ENCODE peak calls at places on chromosomes 4 and X, in ten cellular contexts. B, C, U, M, E, T, X, G, Y and D are unnamed samples.
A peak's percentile ranks its signal among the peaks of the same experiment; 100 is the strongest.

GRCh38 chr4:4884611-4885010 is 25.1 kb downstream of the MSX1 start:
- DNase-seq in T (no peak), U (no peak), Y (no peak), G (no peak), X (no peak), M (no peak), C (no peak), E (no peak), B (no peak), D (no peak)

GRCh38 chr4:99404595-99405287 is 30.4 kb downstream of the ADH7 start:
- DNase-seq in G (no peak), X (no peak), E (no peak), Y (peak; percentile 95), C (no peak), U (no peak), B (peak; percentile 11), M (no peak), T (no peak), D (no peak)

GRCh38 chrX:150569155-150569477 is 695 bp downstream of the MTM1 start:
- DNase-seq in T (no peak), B (no peak), M (no peak), U (peak; percentile 64), E (no peak), C (no peak), G (no peak), X (peak; percentile 47), Y (peak; percentile 43), D (peak; percentile 60)

GRCh38 chr4:98176531-98176930 is 33.3 kb upstream of the STPG2 start:
- DNase-seq in B (no peak), X (no peak), M (no peak), U (no peak), Y (no peak), E (no peak), T (no peak), C (no peak), G (no peak), D (no peak)

GRCh38 chrX:104335765-104336164 is 81.0 kb upstream of the ESX1 start:
- DNase-seq in U (no peak), Y (peak; percentile 90), B (no peak), X (no peak), T (no peak), E (no peak), M (no peak), G (no peak), C (no peak), D (no peak)

GRCh38 chrX:10636337-10636736 is 16.0 kb upstream of the MID1 start:
- DNase-seq in G (peak; percentile 7), E (no peak), C (no peak), X (peak; percentile 28), M (no peak), B (no peak), Y (peak; percentile 68), U (no peak), T (no peak), D (no peak)

GRCh38 chr4:173761236-173761635 is 231.2 kb upstream of the HAND2 start:
- DNase-seq in Y (no peak), B (no peak), T (no peak), X (no peak), E (no peak), U (no peak), M (no peak), C (no peak), G (no peak), D (no peak)

GRCh38 chrX:15204130-15204751 is 65.6 kb downstream of the ASB9 start:
- DNase-seq in G (no peak), U (no peak), T (no peak), X (no peak), B (no peak), C (no peak), E (no peak), Y (no peak), M (no peak), D (no peak)

GRCh38 chrX:130105226-130105625 is 5.1 kb downstream of the ELF4 start:
- DNase-seq in T (no peak), M (no peak), X (no peak), B (no peak), Y (no peak), U (no peak), C (no peak), G (no peak), E (no peak), D (no peak)

GRCh38 chr4:143344774-143345173 is 8.1 kb downstream of the GAB1 start:
- DNase-seq in U (no peak), T (no peak), X (no peak), E (no peak), C (no peak), B (no peak), M (no peak), Y (no peak), G (no peak), D (peak; percentile 90)

GRCh38 chr4:98094118-98094517 is 49.2 kb downstream of the STPG2 start:
- DNase-seq in E (no peak), T (no peak), C (no peak), G (no peak), U (no peak), B (no peak), Y (no peak), M (no peak), X (no peak), D (no peak)

GRCh38 chr4:102826890-102827673 is at the start of gene UBE2D3:
- DNase-seq in M (peak; percentile 96), B (peak; percentile 30), T (peak; percentile 92), U (peak; percentile 92), E (peak; percentile 92), X (peak; percentile 96), Y (peak; percentile 97), G (peak; percentile 76), C (peak; percentile 93), D (peak; percentile 99)

GRCh38 chr4:102826105-102826889 is 1.1 kb downstream of the UBE2D3 start:
- DNase-seq in T (peak; percentile 55), E (no peak), C (no peak), Y (no peak), U (no peak), M (no peak), G (no peak), B (no peak), X (no peak), D (no peak)

GRCh38 chr4:102823897-102824296 is 3.5 kb downstream of the UBE2D3 start:
- DNase-seq in M (no peak), C (no peak), E (no peak), G (no peak), T (no peak), U (no peak), Y (peak; percentile 57), X (no peak), B (no peak), D (no peak)

GRCh38 chr4:102824398-102824797 is 3.0 kb downstream of the UBE2D3 start:
- DNase-seq in M (no peak), T (no peak), Y (peak; percentile 15), U (no peak), X (no peak), E (no peak), C (no peak), B (no peak), G (no peak), D (no peak)

DNA sequence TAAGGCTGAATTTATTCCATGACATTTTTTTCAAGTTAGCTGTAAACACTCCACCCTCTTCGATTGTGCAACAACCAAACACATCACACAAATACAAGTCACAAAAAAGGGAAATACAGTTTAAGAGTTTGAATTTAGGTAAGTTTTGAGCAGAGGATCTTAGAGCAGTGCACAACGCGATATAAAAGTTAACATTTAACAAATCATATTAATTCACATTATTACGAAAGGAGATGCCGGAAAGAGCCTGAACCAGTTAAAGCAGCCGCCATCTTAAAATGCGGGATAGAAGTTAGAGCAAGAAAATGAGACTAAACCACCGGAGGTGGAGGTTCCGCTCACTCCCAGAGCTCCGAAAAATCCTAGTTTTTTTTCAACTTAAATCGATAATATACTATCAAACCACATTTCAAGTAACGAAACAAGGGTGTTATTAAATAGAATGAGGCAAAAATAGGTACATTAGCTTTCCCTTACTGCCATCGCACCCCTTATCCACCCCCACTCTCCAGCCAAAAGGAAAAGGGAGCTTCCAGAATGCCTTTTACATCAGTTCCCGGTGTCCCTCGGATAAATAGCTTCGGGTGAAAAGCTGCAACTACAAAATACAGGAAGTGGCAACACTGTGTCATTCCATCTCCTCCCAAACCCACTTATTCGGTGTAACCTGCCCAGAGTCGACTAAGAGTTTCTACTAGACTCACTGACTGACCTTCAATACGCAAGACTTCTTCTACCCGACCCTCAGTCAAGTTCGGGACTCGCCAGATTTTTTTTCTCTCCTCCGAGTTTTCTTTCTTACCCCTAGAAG is 1.9 kb downstream of the UBE2D3 start:
- DNase-seq in C (peak; percentile 56), Y (peak; percentile 73), G (no peak), B (no peak), T (no peak), X (peak; percentile 28), U (no peak), E (no peak), M (no peak), D (peak; percentile 83)
- TF ChIP-seq POLR2A in C (peak; percentile 46), Y (peak; percentile 59), G (no peak), B (peak; percentile 12), T (peak; percentile 75), X (peak; percentile 70), U (peak; percentile 16), E (peak; percentile 37), M (peak; percentile 29), D (peak; percentile 44)

GRCh38 chrX:134654398-134655012 is 3.8 kb downstream of the PLAC1 start:
- DNase-seq in C (no peak), M (no peak), T (no peak), E (no peak), Y (no peak), U (no peak), G (no peak), B (no peak), X (no peak), D (no peak)
- TF ChIP-seq POLR2A in C (no peak), M (no peak), T (no peak), E (no peak), Y (no peak), U (no peak), G (no peak), B (no peak), X (no peak), D (no peak)

GRCh38 chr4:156915216-156915615 is 56.4 kb downstream of the PDGFC start:
- DNase-seq in M (no peak), U (no peak), E (no peak), G (no peak), Y (no peak), C (no peak), X (no peak), T (no peak), B (no peak), D (no peak)
- TF ChIP-seq POLR2A in M (no peak), U (no peak), E (no peak), G (no peak), Y (no peak), C (no peak), X (no peak), T (no peak), B (no peak), D (no peak)

DNA sequence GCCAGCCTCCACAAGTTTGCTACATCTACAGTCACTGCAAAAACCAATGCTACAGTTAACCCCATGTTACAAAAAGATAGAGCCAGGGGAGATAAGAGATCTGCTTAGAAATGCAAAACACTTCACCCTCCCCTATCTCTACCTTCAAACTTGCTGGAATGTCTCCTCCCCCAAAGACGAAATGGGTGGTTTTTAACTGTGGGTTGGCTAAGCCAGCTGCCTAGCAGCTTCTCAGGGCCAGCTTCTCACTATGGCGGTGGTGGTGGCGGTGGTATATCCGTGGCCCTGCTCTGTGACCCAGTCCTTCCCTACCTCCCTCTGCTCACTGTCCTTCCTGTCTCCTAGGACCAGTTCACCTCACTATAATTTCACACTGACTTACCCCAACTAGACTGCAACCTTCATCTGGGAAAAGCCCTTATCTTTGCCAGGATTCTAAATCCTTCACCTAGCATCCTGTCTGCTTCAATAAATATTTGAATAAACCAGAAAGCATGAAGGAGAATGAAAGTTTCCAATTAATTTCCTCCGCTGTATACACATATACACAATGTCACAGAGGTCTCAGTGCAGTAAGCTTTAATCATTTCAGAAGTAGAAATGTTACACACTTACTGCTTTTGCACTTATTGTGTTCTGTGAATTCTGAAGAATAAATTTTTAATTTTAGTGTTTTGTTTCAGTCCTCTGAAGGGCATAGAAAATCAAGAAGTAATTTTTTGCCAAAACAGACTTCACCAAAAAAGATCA is 46.3 kb downstream of the SH3KBP1 start:
- DNase-seq in E (no peak), T (no peak), M (no peak), G (no peak), Y (no peak), C (no peak), B (no peak), X (no peak), U (no peak), D (peak; percentile 89)
- TF ChIP-seq POLR2A in E (no peak), T (no peak), M (no peak), G (no peak), Y (no peak), C (no peak), B (peak; percentile 69), X (no peak), U (no peak), D (peak; percentile 24)